ENCODE peak calls at places on chromosomes 7 and 10, in five cellular contexts. U, D, Q, O and E are unnamed samples.

GRCh38 chr10:114758331-114758730 is 63.2 kb upstream of the FHIP2A start:
- DNase-seq in O (no peak), U (peak), Q (no peak), D (no peak), E (no peak)

GRCh38 chr10:44011603-44011981 is 362.9 kb upstream of the ZNF32 start:
- DNase-seq in D (no peak), U (no peak), Q (no peak), O (no peak), E (no peak)

GRCh38 chr7:124032369-124033092 is at the start of gene TMEM229A:
- DNase-seq in O (no peak), Q (peak), U (peak), D (peak), E (no peak)

GRCh38 chr10:61786728-61787127 is 114.8 kb upstream of the ARID5B start:
- DNase-seq in U (peak), Q (no peak), O (no peak), D (no peak), E (no peak)

GRCh38 chr7:142194201-142194600 is 63.7 kb downstream of the PRSS58 start:
- DNase-seq in U (peak), D (no peak), O (no peak), Q (no peak), E (no peak)

GRCh38 chr10:132143162-132143561 is 43.6 kb upstream of the DPYSL4 start:
- DNase-seq in Q (no peak), O (no peak), U (no peak), D (no peak), E (no peak)

GRCh38 chr10:23344251-23344841 is at the start of gene C10orf67:
- DNase-seq in O (no peak), D (peak), U (no peak), Q (peak), E (no peak)

GRCh38 chr10:593901-594457 is 95.5 kb downstream of the DIP2C start:
- DNase-seq in D (no peak), O (no peak), Q (no peak), U (no peak), E (no peak)

GRCh38 chr7:100013328-100013676 is 2.1 kb upstream of the ZKSCAN1 start:
- DNase-seq in D (no peak), U (peak), O (no peak), Q (no peak), E (no peak)

GRCh38 chr7:19969859-19970493 is 196.6 kb upstream of the TMEM196 start:
- DNase-seq in O (no peak), D (no peak), Q (no peak), U (peak), E (no peak)